ENCODE peak calls at places on chromosomes 16 and 17, in seven cellular contexts. O, V, M, U, R, D and W are unnamed samples.

GRCh38 chr16:11249233-11250061 is 6.6 kb downstream of the SOCS1 start:
- DNase-seq in O (no peak), V (no peak), M (no peak), U (no peak), R (no peak), D (no peak), W (no peak)

GRCh38 chr17:78268191-78268874 is 36.9 kb downstream of the TMEM235 start:
- DNase-seq in O (no peak), V (no peak), M (no peak), U (no peak), R (peak), D (no peak), W (no peak)

GRCh38 chr17:47644324-47644723 is 5.4 kb upstream of the KPNB1 start:
- DNase-seq in O (no peak), V (no peak), M (no peak), U (no peak), R (no peak), D (no peak), W (no peak)

GRCh38 chr16:49466529-49466831 is 92.9 kb downstream of the C16orf78 start:
- DNase-seq in O (no peak), V (no peak), M (no peak), U (no peak), R (no peak), D (no peak), W (no peak)

GRCh38 chr16:29023279-29024278 is 38.7 kb downstream of the LAT start:
- DNase-seq in O (no peak), V (no peak), M (peak), U (no peak), R (no peak), D (no peak), W (no peak)

GRCh38 chr16:87034317-87034716 is 282.9 kb downstream of the C16orf95 start:
- DNase-seq in O (no peak), V (no peak), M (no peak), U (no peak), R (no peak), D (no peak), W (no peak)

GRCh38 chr17:30824002-30824355 is 513 bp downstream of the CRLF3 start:
- DNase-seq in O (no peak), V (no peak), M (no peak), U (no peak), R (peak), D (no peak), W (no peak)

GRCh38 chr17:78671607-78672404 is 94.6 kb upstream of the DNAH17 start:
- DNase-seq in O (no peak), V (no peak), M (no peak), U (no peak), R (no peak), D (no peak), W (no peak)

GRCh38 chr16:81652798-81653505 is 126.1 kb upstream of the PLCG2 start:
- DNase-seq in O (no peak), V (no peak), M (no peak), U (no peak), R (no peak), D (no peak), W (no peak)

GRCh38 chr16:30488764-30489595 is 16.4 kb downstream of the ITGAL start:
- DNase-seq in O (no peak), V (no peak), M (peak), U (no peak), R (no peak), D (peak), W (no peak)

DNA sequence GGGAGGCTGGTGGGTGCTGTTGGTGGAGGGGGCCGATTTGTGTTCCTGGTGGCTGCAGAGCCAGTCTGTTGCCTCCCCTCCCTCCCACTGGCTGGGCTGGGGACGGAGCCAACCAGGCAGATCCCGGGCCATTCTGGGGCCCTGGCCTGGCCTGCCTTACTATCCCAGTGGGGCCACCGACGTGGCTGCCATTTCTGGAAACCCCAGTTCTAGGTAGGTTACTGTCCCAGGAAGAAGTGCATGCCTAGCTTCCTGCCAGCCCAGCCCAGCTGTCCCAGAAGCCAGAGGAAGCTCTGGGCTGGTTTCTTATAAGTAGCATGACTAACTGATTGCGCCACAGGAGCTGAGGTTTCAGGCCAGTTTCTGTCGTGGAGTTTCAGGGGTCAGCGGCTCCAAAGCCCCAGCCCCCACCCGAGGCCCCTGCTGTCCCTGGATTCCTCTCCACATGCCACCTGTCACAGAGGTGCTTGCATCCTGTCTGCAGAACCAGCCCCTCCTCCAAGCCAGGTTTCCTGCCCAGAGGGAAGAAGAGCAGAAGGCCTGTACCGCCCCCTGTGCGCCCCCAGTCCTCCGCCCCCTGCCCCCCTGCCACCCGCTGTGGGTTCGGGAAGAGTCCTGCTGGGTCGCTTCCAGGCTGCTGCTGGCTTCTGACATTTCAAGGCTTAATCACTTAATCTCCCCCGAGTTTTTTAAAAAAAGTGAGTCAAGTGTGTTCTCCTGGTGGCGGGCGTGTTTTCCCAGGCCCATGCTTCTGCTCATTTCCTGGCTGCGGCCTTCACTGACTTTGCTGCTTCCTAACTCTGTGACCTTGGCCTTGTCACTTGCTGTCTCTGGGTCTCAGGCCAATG is 13.2 kb downstream of the IL4R start:
- DNase-seq in O (no peak), V (no peak), M (peak), U (peak), R (peak), D (no peak), W (peak)
- TF ChIP-seq CTCF in O (no peak), V (no peak), M (peak), U (no peak), R (no peak), D (no peak), W (peak)

GRCh38 chr16:88593910-88594309 is 23.7 kb downstream of the ZC3H18 start:
- DNase-seq in O (no peak), V (no peak), M (no peak), U (no peak), R (no peak), D (no peak), W (no peak)

GRCh38 chr16:88595101-88595500 is 24.9 kb downstream of the ZC3H18 start:
- DNase-seq in O (no peak), V (no peak), M (no peak), U (no peak), R (no peak), D (no peak), W (no peak)

GRCh38 chr16:88593064-88593463 is 22.9 kb downstream of the ZC3H18 start:
- DNase-seq in O (no peak), V (no peak), M (no peak), U (no peak), R (no peak), D (no peak), W (no peak)

GRCh38 chr16:88591577-88592021 is 21.4 kb downstream of the ZC3H18 start:
- DNase-seq in O (no peak), V (no peak), M (peak), U (no peak), R (no peak), D (no peak), W (peak)

GRCh38 chr16:88593489-88593888 is 23.3 kb downstream of the ZC3H18 start:
- DNase-seq in O (peak), V (no peak), M (no peak), U (no peak), R (no peak), D (no peak), W (no peak)
- TF ChIP-seq CTCF in O (peak), V (no peak), M (no peak), U (peak), R (no peak), D (no peak), W (no peak)

GRCh38 chr17:63827002-63827800 is at the start of the genes FTSJ3 and PSMC5:
- DNase-seq in O (peak), V (peak), M (peak), U (peak), R (peak), D (peak), W (peak)
- TF ChIP-seq CTCF in O (peak), V (peak), M (peak), U (peak), R (peak), D (peak), W (peak)

GRCh38 chr17:39702901-39703893 is 3.3 kb downstream of the ERBB2 start:
- DNase-seq in O (no peak), V (no peak), M (peak), U (no peak), R (no peak), D (no peak), W (no peak)

GRCh38 chr17:39705786-39706348 is 6.0 kb downstream of the ERBB2 start:
- DNase-seq in O (no peak), V (no peak), M (peak), U (no peak), R (no peak), D (no peak), W (peak)

GRCh38 chr17:39706383-39706782 is 6.5 kb downstream of the ERBB2 start:
- DNase-seq in O (no peak), V (no peak), M (no peak), U (no peak), R (no peak), D (no peak), W (no peak)

GRCh38 chr17:39703913-39704312 is 4.0 kb downstream of the ERBB2 start:
- DNase-seq in O (no peak), V (no peak), M (no peak), U (no peak), R (no peak), D (no peak), W (no peak)

DNA sequence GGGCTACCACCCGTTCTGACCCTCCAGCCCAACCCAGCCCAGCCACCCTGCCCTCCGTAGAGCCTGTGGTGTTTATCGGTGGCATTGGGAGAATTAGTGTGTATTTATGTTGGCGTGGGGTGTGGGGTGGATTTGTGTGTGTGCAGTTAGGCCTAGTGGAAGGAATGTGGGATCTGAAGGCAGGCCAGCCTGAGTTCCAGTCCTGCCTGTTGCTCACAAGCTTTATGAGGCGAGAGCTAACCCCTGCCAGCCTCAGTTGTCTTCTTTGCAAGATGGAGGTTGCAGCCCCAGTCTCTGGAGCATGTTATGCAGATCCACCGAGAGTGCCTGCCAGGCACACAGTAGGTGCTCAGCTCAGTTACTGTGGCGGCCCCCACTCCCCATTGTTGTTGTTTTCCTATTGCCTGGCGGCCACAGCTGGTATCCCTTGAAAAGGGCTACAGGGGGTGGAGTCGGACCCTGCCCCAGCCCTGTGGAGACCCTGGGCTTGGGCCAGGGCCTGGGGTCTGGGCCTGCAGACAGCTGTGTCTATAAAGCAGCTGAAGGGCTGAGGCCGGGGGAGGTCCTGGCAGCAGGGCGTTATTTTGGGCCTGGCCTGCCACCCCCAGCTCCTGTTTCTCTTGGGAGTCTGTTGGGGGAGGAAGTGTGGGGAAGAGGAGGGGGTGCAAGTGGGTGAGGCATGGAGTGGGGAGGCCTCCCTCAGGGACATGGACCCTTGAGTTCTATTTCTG is 5.1 kb downstream of the ERBB2 start:
- DNase-seq in O (no peak), V (no peak), M (no peak), U (no peak), R (no peak), D (no peak), W (peak)
- TF ChIP-seq CTCF in O (no peak), V (no peak), M (no peak), U (peak), R (no peak), D (no peak), W (peak)

DNA sequence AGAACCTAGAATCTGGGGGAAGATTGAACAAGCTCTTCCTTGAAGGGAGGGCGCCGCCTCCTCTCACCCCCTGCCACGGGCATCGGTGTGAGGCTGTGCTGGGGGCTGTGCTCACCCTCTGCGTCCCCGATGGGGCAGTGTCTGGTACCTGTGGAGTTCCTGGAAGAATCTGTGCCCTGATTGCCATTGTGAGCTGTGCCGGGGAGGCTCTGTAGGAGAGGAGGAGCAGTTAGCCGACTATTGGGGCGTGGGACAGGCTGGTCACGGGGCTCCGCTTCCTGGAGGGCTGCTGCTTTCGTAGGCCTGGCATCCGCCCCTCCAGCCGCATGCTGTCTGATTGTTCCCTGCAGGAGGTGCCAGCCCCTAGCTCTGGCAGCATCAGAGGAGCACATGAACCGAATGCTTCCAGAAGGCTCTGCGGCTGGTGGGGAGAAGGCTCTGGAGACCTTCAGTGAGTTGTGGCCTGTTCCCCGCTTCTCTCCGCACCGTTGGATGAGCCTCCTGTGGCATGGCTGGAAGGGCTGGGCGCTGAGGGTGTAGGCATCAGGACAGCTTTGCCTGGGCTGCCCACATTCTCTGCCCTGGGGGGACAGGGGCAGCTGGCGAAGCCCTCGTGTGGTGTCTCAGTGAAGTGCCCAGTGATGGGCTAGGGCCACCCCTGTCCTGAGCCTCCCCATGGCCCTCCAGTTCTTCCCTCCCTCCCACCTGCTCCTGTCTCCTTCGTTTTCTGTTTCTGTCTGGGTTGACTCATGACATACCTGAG is 86.9 kb downstream of the SEC14L1 start:
- DNase-seq in O (no peak), V (no peak), M (no peak), U (no peak), R (no peak), D (no peak), W (no peak)
- TF ChIP-seq CTCF in O (no peak), V (no peak), M (no peak), U (no peak), R (no peak), D (no peak), W (no peak)

GRCh38 chr17:81911969-81912368 is 770 bp upstream of the PCYT2 start:
- DNase-seq in O (no peak), V (no peak), M (no peak), U (no peak), R (no peak), D (no peak), W (no peak)

GRCh38 chr17:81912441-81913309 is 1.5 kb upstream of the PCYT2 start:
- DNase-seq in O (no peak), V (no peak), M (peak), U (no peak), R (no peak), D (no peak), W (no peak)

GRCh38 chr17:81910840-81911276 is 341 bp downstream of the PCYT2 start:
- DNase-seq in O (no peak), V (no peak), M (no peak), U (no peak), R (no peak), D (no peak), W (no peak)

GRCh38 chr17:81909966-81910839 is 996 bp downstream of the PCYT2 start:
- DNase-seq in O (no peak), V (no peak), M (peak), U (no peak), R (no peak), D (peak), W (no peak)

DNA sequence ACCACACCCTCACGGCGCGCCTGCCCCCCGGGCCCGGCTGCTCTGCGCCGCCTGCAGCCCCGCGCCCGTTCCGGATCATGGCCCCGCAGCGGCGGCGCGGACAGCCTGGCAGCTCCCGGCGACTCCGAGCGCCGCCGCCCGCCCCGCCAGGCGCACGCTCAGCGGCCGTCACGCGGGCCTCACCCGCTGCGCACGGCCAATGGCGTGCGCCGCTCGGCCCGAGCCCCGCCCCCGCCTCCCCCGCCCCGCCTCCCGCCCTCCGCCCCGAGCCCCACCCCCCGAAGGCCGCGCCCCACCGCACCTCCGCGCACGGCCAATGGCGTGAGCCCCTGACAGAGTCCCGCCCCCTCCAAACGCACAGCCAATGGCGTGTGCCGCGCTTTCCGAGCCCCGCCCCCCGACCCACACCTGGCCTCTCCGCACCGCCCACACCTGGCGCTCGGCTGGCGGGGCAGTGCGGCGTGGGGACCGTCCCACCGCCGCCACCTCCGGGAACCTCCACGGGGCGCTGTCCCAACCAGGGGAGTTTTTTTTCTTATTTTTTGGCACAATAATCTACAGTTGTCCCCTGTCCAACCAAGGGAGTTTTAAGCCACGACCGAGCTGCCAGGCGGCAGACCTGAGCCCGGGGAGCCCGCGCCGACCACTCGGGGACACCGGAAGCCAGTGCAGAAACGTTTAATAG is at the start of gene PCYT2:
- DNase-seq in O (peak), V (peak), M (peak), U (peak), R (peak), D (peak), W (peak)
- TF ChIP-seq CTCF in O (peak), V (no peak), M (no peak), U (no peak), R (no peak), D (peak), W (no peak)

DNA sequence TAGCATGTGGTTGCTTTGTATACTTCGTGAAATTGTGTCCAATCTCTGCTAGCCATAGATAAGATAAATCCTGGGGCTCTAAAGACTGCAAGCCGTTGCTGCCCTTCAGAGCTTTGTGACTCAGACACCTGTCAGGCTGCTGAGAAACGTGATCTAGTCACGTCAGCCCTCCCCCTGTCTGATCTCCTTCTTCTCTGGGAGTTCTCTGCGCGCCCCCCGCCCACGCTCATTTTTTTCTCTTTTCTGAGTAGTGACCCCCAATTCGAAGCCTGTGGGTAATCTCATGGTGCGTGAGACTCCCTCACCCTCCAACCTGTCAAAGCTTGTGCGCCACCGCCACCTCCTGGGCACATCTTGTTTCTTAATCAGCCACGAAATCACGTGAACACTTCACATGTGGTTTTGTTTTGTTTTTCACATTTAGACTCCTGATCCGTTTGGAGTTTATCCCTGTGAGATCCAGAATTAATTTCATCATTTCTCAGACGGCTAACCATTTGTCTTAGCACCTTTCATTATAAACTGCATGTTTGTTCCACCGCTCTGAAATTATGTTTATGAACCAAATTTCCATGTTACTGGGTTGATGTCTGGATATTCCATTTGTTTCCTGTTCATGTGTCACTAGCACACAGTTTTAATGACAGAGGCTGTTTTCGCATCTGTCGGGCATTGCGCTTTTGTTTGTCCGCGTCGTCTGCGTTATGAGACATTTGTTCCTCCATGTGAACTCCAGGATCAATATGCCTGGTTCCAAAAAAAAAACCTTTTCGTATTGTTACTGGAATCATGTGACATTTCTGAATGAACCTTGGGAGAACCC is 977 bp upstream of the ZNF778 start:
- DNase-seq in O (peak), V (peak), M (peak), U (peak), R (peak), D (no peak), W (peak)
- TF ChIP-seq CTCF in O (peak), V (peak), M (peak), U (peak), R (peak), D (peak), W (peak)